ENCODE peak calls at places on chromosomes 12 and 14, in seven cellular contexts. U, Q, T, D, R, G and N are unnamed samples.

GRCh38 chr14:100376751-100377171 is 53.6 kb downstream of the SLC25A47 start:
- DNase-seq in U (peak), Q (peak), T (no peak), D (no peak), R (peak), G (no peak), N (peak)

GRCh38 chr12:109704371-109705098 is 9.1 kb upstream of the FAM222A start:
- DNase-seq in U (no peak), Q (no peak), T (no peak), D (no peak), R (no peak), G (no peak), N (no peak)

GRCh38 chr14:92950193-92950540 is 27.2 kb downstream of the CHGA start:
- DNase-seq in U (no peak), Q (no peak), T (no peak), D (no peak), R (no peak), G (no peak), N (no peak)

GRCh38 chr12:89472508-89472907 is 52.1 kb downstream of the GALNT4 start:
- DNase-seq in U (no peak), Q (no peak), T (no peak), D (no peak), R (no peak), G (no peak), N (no peak)

GRCh38 chr14:36835145-36835544 is 173.5 kb downstream of the PAX9 start:
- DNase-seq in U (no peak), Q (no peak), T (no peak), D (no peak), R (no peak), G (no peak), N (no peak)

GRCh38 chr14:102593841-102594170 is 1.4 kb downstream of the RCOR1 start:
- DNase-seq in U (no peak), Q (no peak), T (no peak), D (no peak), R (no peak), G (no peak), N (no peak)

GRCh38 chr12:4450551-4451112 is 5.0 kb upstream of the FGF6 start:
- DNase-seq in U (peak), Q (no peak), T (no peak), D (no peak), R (no peak), G (no peak), N (no peak)

GRCh38 chr12:24555730-24556129 is 393.2 kb downstream of the BCAT1 start:
- DNase-seq in U (no peak), Q (no peak), T (no peak), D (no peak), R (no peak), G (no peak), N (no peak)

GRCh38 chr14:46018846-46019420 is 632.6 kb downstream of the RPL10L start:
- DNase-seq in U (no peak), Q (no peak), T (no peak), D (no peak), R (no peak), G (no peak), N (no peak)

GRCh38 chr14:94089479-94089878 is 8.4 kb downstream of the IFI27L1 start:
- DNase-seq in U (no peak), Q (no peak), T (no peak), D (no peak), R (no peak), G (no peak), N (no peak)

GRCh38 chr14:74595006-74595735 is 16.9 kb downstream of the LTBP2 start:
- DNase-seq in U (no peak), Q (no peak), T (no peak), D (no peak), R (no peak), G (no peak), N (no peak)

GRCh38 chr14:101932668-101933067 is 31.7 kb upstream of the DYNC1H1 start:
- DNase-seq in U (no peak), Q (no peak), T (no peak), D (no peak), R (peak), G (no peak), N (no peak)

GRCh38 chr12:62003217-62003616 is 257.0 kb upstream of the USP15 start:
- DNase-seq in U (no peak), Q (no peak), T (no peak), D (no peak), R (no peak), G (no peak), N (no peak)

GRCh38 chr14:31967669-31967975 is 109.5 kb upstream of the ARHGAP5 start:
- DNase-seq in U (no peak), Q (no peak), T (no peak), D (no peak), R (peak), G (no peak), N (no peak)

GRCh38 chr12:32108829-32109228 is 2.2 kb downstream of the BICD1 start:
- DNase-seq in U (no peak), Q (no peak), T (no peak), D (no peak), R (no peak), G (no peak), N (no peak)

GRCh38 chr12:26347300-26347699 is 151.9 kb downstream of the SSPN start:
- DNase-seq in U (no peak), Q (no peak), T (no peak), D (no peak), R (no peak), G (no peak), N (no peak)

GRCh38 chr12:3389911-3390310 is 101.1 kb upstream of the PRMT8 start:
- DNase-seq in U (no peak), Q (no peak), T (no peak), D (no peak), R (no peak), G (no peak), N (no peak)

GRCh38 chr14:88541324-88541723 is 13.5 kb downstream of the PTPN21 start:
- DNase-seq in U (no peak), Q (no peak), T (no peak), D (no peak), R (no peak), G (no peak), N (no peak)

GRCh38 chr12:123364532-123365140 is at the start of gene SBNO1:
- DNase-seq in U (peak), Q (peak), T (peak), D (peak), R (peak), G (no peak), N (peak)

GRCh38 chr14:61671086-61671485 is 24.2 kb upstream of the HIF1A start:
- DNase-seq in U (no peak), Q (no peak), T (no peak), D (no peak), R (no peak), G (no peak), N (no peak)

GRCh38 chr12:115638753-115639666 is 638.5 kb downstream of the MED13L start:
- DNase-seq in U (peak), Q (no peak), T (no peak), D (no peak), R (no peak), G (no peak), N (no peak)

GRCh38 chr12:15933751-15934150 is 22.6 kb downstream of the DERA start:
- DNase-seq in U (no peak), Q (no peak), T (no peak), D (no peak), R (no peak), G (no peak), N (no peak)

GRCh38 chr12:41034686-41035085 is 153.4 kb upstream of the PDZRN4 start:
- DNase-seq in U (no peak), Q (no peak), T (no peak), D (no peak), R (no peak), G (no peak), N (no peak)

GRCh38 chr12:89453579-89453978 is 71.0 kb downstream of the GALNT4 start:
- DNase-seq in U (no peak), Q (peak), T (no peak), D (no peak), R (peak), G (no peak), N (no peak)

GRCh38 chr14:101202627-101203404 is 299.3 kb upstream of the RTL1 start:
- DNase-seq in U (no peak), Q (no peak), T (no peak), D (no peak), R (no peak), G (no peak), N (no peak)

GRCh38 chr14:74618078-74618952 is 6.3 kb upstream of the LTBP2 start:
- DNase-seq in U (no peak), Q (peak), T (no peak), D (peak), R (peak), G (no peak), N (peak)

GRCh38 chr14:85444685-85445084 is 85.3 kb upstream of the FLRT2 start:
- DNase-seq in U (no peak), Q (no peak), T (no peak), D (no peak), R (no peak), G (no peak), N (peak)

GRCh38 chr12:55009171-55009570 is 10.6 kb upstream of the NEUROD4 start:
- DNase-seq in U (no peak), Q (no peak), T (no peak), D (no peak), R (no peak), G (no peak), N (no peak)

GRCh38 chr12:122874081-122874480 is 21.8 kb downstream of the VPS37B start:
- DNase-seq in U (peak), Q (no peak), T (no peak), D (no peak), R (no peak), G (no peak), N (no peak)

GRCh38 chr12:8780389-8780788 is 42.0 kb upstream of the A2ML1 start:
- DNase-seq in U (peak), Q (peak), T (peak), D (peak), R (peak), G (peak), N (no peak)

DNA sequence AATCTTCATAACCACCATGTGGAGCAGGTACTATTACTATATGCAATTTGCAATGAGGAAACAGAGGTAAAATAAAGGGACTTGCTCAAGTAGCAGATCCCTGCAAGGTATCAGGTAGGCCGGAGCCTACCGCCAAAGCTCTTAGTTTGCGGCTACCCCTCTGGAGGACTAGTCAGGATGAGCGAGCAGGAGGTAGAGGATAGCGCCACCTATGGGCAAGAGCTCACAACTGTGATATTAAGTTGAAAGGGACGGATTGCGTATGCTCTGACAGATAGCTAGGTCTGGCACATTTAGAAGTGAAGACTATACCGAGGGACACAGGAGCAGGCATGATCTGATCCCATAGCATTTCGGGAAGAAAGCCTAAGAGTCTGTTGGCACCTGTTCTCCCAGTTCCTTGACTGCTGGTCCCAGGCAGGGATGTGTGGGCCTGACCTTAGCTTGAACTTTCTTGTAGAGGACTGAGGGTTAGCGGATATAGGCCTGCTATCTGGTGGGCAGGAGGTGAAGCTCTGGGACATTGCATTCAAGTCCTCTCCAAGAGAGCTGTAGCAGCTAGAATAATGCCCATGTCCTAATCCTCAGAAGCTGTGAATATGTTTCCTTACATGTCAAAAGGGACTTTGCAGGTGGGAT is 48.0 kb downstream of the SLC17A8 start:
- DNase-seq in U (peak), Q (peak), T (peak), D (peak), R (peak), G (peak), N (peak)
- TF ChIP-seq CTCF in U (peak), Q (peak), T (peak), D (peak), R (peak), G (peak), N (peak)

GRCh38 chr12:50196537-50196936 is 29.4 kb upstream of the CERS5 start:
- DNase-seq in U (no peak), Q (no peak), T (no peak), D (no peak), R (no peak), G (no peak), N (no peak)

GRCh38 chr12:50195832-50196231 is 28.7 kb upstream of the CERS5 start:
- DNase-seq in U (no peak), Q (no peak), T (no peak), D (no peak), R (no peak), G (no peak), N (no peak)

GRCh38 chr12:50200507-50201273 is 33.5 kb upstream of the CERS5 start:
- DNase-seq in U (no peak), Q (no peak), T (no peak), D (no peak), R (no peak), G (no peak), N (no peak)

GRCh38 chr12:50198829-50199228 is 31.7 kb upstream of the CERS5 start:
- DNase-seq in U (no peak), Q (no peak), T (no peak), D (no peak), R (no peak), G (no peak), N (no peak)

DNA sequence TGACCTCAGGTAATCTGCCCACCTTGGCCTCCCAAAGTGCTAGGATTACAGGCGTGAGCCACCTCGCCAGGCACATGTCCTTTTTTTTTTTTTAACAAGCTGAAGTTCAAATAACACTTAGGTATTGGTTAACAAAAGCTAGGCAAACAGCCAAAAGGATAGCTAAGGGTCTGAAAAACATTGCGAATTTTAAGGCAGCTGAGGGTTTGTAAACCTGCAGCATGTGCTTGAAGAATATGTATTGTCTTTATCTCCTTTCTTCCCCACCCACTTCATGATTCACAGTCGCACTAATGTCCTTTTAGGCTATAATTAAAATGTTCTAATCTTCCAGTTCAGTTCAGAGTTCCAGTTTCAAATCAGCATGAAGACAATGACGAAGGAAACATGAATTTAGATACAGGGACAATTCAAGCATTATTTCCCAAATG is 30.1 kb upstream of the CERS5 start:
- DNase-seq in U (no peak), Q (no peak), T (no peak), D (no peak), R (no peak), G (no peak), N (no peak)
- TF ChIP-seq REST in U (no peak), Q (no peak), T (no peak), D (no peak), R (no peak), G (no peak), N (no peak)

DNA sequence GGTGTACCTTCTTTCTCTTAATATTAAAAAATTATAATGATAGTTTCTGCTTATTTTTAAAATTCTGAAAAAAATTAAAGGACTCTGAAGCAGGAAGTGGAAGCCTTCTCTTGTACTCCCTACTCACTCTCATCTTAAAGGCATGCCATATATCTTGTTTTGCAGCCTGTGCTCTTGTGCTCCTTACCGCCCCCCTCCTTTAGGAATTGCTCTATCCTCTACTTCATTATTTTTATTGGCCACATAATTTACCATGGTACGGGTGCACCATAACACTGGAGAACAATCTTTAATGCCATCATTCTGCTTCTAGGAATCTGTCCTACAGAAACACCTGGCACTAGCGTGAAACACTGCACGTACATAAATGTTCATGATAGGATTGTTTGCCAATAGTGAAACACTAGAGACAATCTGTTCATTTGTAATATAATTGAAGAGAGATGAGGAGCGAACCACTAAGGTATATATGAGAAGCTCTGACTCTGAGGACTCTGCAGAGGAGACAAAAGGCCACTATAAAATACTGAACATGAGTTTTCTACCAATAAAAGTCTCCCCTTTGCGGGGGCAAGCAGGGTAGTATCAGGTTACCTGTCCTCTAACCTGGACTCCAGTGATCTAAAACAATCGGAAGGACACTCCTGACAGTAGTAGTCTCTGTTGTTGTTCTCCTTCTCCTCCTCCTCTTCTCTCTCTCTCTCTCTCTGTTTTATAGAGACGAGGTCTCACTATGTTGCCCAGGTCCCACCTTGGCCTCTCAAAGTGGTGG is 6.3 kb upstream of the NYNRIN start:
- DNase-seq in U (peak), Q (peak), T (peak), D (peak), R (no peak), G (no peak), N (no peak)
- TF ChIP-seq CTCF in U (peak), Q (peak), T (peak), D (peak), R (peak), G (no peak), N (no peak)

DNA sequence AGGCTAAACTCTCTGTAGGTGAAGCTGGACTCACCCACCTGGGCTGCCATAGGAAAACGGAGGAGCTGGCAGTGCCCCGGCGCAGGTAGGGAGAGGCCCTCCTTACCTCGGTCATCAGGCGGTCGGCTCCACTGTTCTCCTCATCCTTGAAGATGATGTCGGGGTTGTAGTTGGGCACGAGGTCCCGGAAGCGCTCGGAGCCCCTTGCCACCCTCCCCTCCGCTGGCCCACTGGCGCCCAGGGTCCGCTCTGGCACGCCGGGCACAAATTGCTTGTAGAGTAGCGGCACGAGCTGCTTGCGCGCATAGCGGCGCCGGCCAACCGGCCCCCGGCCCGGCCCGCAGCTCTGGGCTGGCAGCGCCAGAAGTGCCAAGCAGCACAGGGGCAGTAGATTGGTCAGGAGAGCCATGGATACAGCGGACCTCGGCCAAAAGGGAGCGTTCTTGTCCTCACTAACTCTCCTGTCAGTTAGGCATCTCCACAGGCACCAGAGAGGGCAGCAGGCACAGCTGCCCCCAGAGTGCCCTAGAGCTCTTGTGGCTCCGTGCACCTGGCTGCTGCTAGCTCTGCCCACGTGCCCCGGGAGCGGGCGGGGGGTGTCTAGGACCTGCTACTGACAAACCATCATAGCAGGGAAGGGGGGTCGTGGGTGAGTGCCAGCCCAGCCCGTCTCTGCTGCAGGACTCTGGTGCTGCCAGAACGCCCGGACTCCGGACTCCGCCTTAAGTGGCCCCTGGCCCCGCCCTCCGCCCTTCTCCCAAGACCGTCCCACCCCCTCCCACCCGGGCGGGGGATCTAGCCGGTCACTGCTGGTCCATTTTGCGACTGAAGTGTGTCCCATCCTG is at the start of gene DHH:
- DNase-seq in U (peak), Q (no peak), T (peak), D (no peak), R (no peak), G (no peak), N (no peak)
- TF ChIP-seq REST in U (no peak), Q (no peak), T (no peak), D (no peak), R (no peak), G (no peak), N (no peak)

DNA sequence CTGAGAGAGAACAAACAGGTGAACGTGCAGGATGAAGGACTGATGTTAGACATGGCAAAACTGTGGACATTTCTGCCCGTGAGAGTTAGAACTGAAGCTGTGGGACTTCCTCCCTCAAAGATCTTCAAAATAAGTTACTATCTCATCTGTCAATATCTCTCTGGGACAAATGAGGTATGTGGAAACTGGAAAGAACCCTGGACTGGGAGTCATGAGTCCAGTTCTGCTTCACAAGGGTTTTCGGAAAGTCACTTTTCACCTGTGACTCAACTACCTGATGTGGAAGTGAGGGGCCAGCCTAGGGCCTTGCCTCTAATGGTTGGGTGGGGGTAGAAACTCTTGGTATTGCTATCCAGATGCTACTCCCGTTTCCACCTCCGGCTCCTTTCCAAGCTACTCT is 47.3 kb downstream of the RAB35 start:
- DNase-seq in U (no peak), Q (no peak), T (no peak), D (no peak), R (no peak), G (no peak), N (no peak)
- TF ChIP-seq CTCF in U (no peak), Q (no peak), T (no peak), D (no peak), R (no peak), G (no peak), N (no peak)

GRCh38 chr14:68379510-68380303 is 413.2 kb downstream of the ZFP36L1 start:
- DNase-seq in U (no peak), Q (no peak), T (no peak), D (no peak), R (no peak), G (no peak), N (no peak)

GRCh38 chr14:68375371-68375770 is 417.5 kb downstream of the ZFP36L1 start:
- DNase-seq in U (no peak), Q (no peak), T (no peak), D (no peak), R (no peak), G (no peak), N (no peak)

GRCh38 chr14:68376067-68376810 is 416.6 kb downstream of the ZFP36L1 start:
- DNase-seq in U (no peak), Q (no peak), T (no peak), D (no peak), R (no peak), G (no peak), N (no peak)

GRCh38 chr14:68377056-68377455 is 415.8 kb downstream of the ZFP36L1 start:
- DNase-seq in U (no peak), Q (no peak), T (no peak), D (no peak), R (no peak), G (no peak), N (no peak)

GRCh38 chr14:68377459-68377858 is 415.4 kb downstream of the ZFP36L1 start:
- DNase-seq in U (no peak), Q (peak), T (peak), D (no peak), R (peak), G (no peak), N (peak)
- TF ChIP-seq REST in U (no peak), Q (no peak), T (no peak), D (no peak), R (no peak), G (no peak), N (no peak)

GRCh38 chr12:93244514-93245077 is 133.1 kb upstream of the NUDT4 start:
- DNase-seq in U (no peak), Q (no peak), T (no peak), D (no peak), R (no peak), G (no peak), N (no peak)
- TF ChIP-seq CTCF in U (no peak), Q (no peak), T (no peak), D (no peak), R (no peak), G (no peak), N (no peak)

GRCh38 chr12:52151859-52152783 is 39.7 kb downstream of the KRT80 start:
- DNase-seq in U (peak), Q (peak), T (peak), D (no peak), R (no peak), G (no peak), N (peak)
- TF ChIP-seq REST in U (no peak), Q (no peak), T (no peak), D (no peak), R (no peak), G (no peak), N (no peak)